ENCODE peak calls at places on chromosomes 2 and 18, in five cellular contexts. One of them, this sample, is unnamed.
A peak's percentile ranks its signal among the peaks of the same experiment; 100 is the strongest.

GRCh38 chr18:24727685-24728084 is 267.2 kb downstream of the HRH4 start:
- DNase-seq in substantia nigra: no peak
- DNase-seq in skeletal muscle cell: no peak
- DNase-seq in sciatic nerve: no peak
- DNase-seq in NCI-H1092: no peak
- DNase-seq in this sample: no peak

GRCh38 chr2:9308186-9308955 is 101.8 kb downstream of the ASAP2 start:
- DNase-seq in NCI-H1092: no peak
- DNase-seq in sciatic nerve: no peak
- DNase-seq in skeletal muscle cell: no peak
- DNase-seq in substantia nigra: no peak
- DNase-seq in this sample: no peak

GRCh38 chr2:215530191-215530968 is 94.5 kb upstream of the FN1 start:
- DNase-seq in substantia nigra: no peak
- DNase-seq in skeletal muscle cell: no peak
- DNase-seq in NCI-H1092: no peak
- DNase-seq in sciatic nerve: no peak
- DNase-seq in this sample: no peak

GRCh38 chr2:241803387-241804325 is 5.3 kb upstream of the NEU4 start:
- DNase-seq in NCI-H1092: peak; percentile 20
- DNase-seq in skeletal muscle cell: no peak
- DNase-seq in sciatic nerve: peak; percentile 69
- DNase-seq in substantia nigra: peak; percentile 46
- DNase-seq in this sample: no peak

GRCh38 chr2:48725696-48726494 is 29.6 kb downstream of the LHCGR start:
- DNase-seq in NCI-H1092: no peak
- DNase-seq in skeletal muscle cell: no peak
- DNase-seq in sciatic nerve: no peak
- DNase-seq in substantia nigra: peak; percentile 64
- DNase-seq in this sample: no peak

GRCh38 chr2:68733365-68733764 is 1.2 kb upstream of the ARHGAP25 start:
- DNase-seq in sciatic nerve: no peak
- DNase-seq in skeletal muscle cell: no peak
- DNase-seq in NCI-H1092: no peak
- DNase-seq in substantia nigra: no peak
- DNase-seq in this sample: no peak

GRCh38 chr2:180334514-180334913 is 327.4 kb upstream of the CWC22 start:
- DNase-seq in substantia nigra: no peak
- DNase-seq in skeletal muscle cell: no peak
- DNase-seq in NCI-H1092: no peak
- DNase-seq in sciatic nerve: no peak
- DNase-seq in this sample: no peak

GRCh38 chr2:233350708-233351107 is 3.6 kb upstream of the DGKD start:
- DNase-seq in skeletal muscle cell: peak; percentile 69
- DNase-seq in substantia nigra: peak; percentile 44
- DNase-seq in NCI-H1092: no peak
- DNase-seq in sciatic nerve: peak; percentile 51
- DNase-seq in this sample: no peak

GRCh38 chr2:234580686-234581085 is 83.8 kb upstream of the ARL4C start:
- DNase-seq in skeletal muscle cell: no peak
- DNase-seq in sciatic nerve: no peak
- DNase-seq in substantia nigra: no peak
- DNase-seq in NCI-H1092: no peak
- DNase-seq in this sample: no peak

GRCh38 chr2:158407031-158407430 is 49.5 kb downstream of the CCDC148 start:
- DNase-seq in substantia nigra: no peak
- DNase-seq in NCI-H1092: no peak
- DNase-seq in skeletal muscle cell: no peak
- DNase-seq in sciatic nerve: no peak
- DNase-seq in this sample: no peak

GRCh38 chr2:69918391-69918790 is 3.5 kb downstream of the MXD1 start:
- DNase-seq in NCI-H1092: no peak
- DNase-seq in substantia nigra: no peak
- DNase-seq in sciatic nerve: no peak
- DNase-seq in skeletal muscle cell: no peak
- DNase-seq in this sample: no peak

GRCh38 chr2:38886041-38886440 is 3.6 kb upstream of the ARHGEF33 start:
- DNase-seq in NCI-H1092: no peak
- DNase-seq in skeletal muscle cell: no peak
- DNase-seq in substantia nigra: no peak
- DNase-seq in sciatic nerve: no peak
- DNase-seq in this sample: no peak

GRCh38 chr18:44855681-44856080 is 175.0 kb downstream of the SETBP1 start:
- DNase-seq in sciatic nerve: no peak
- DNase-seq in skeletal muscle cell: no peak
- DNase-seq in NCI-H1092: no peak
- DNase-seq in substantia nigra: no peak
- DNase-seq in this sample: no peak

GRCh38 chr2:10759151-10759714 is 37.8 kb downstream of the ATP6V1C2 start:
- DNase-seq in substantia nigra: no peak
- DNase-seq in skeletal muscle cell: no peak
- DNase-seq in NCI-H1092: no peak
- DNase-seq in sciatic nerve: no peak
- DNase-seq in this sample: no peak

GRCh38 chr18:64949885-64950284 is 800.9 kb upstream of the CDH7 start:
- DNase-seq in substantia nigra: no peak
- DNase-seq in skeletal muscle cell: no peak
- DNase-seq in sciatic nerve: no peak
- DNase-seq in NCI-H1092: no peak
- DNase-seq in this sample: no peak

GRCh38 chr2:208373460-208374089 is 33.0 kb upstream of the PTH2R start:
- DNase-seq in sciatic nerve: no peak
- DNase-seq in skeletal muscle cell: no peak
- DNase-seq in substantia nigra: peak; percentile 7
- DNase-seq in NCI-H1092: peak; percentile 30
- DNase-seq in this sample: no peak